ENCODE peak calls at places on chromosomes 4 and X, in six cellular contexts. A is H1, Y is GM12878, P is HepG2, M is K562, B is IMR-90. F is an unnamed sample.

GRCh38 chrX:1462596-1463251 is 10.0 kb upstream of the ASMTL start:
- DNase-seq in A (peak; percentile 26), M (no peak), P (no peak), B (peak; percentile 64), Y (no peak), F (no peak)

GRCh38 chr4:56240554-56241190 is 146.6 kb downstream of the AASDH start:
- DNase-seq in Y (no peak), P (peak; percentile 55), B (no peak), M (no peak), A (no peak), F (peak; percentile 68)

GRCh38 chr4:114378306-114378903 is 220.2 kb upstream of the UGT8 start:
- DNase-seq in P (no peak), A (no peak), B (peak; percentile 65), Y (no peak), M (no peak), F (peak; percentile 32)

GRCh38 chr4:170990989-170991589 is 822.1 kb upstream of the GALNTL6 start:
- DNase-seq in M (no peak), A (peak; percentile 55), P (peak; percentile 23), B (no peak), Y (no peak), F (peak; percentile 17)

GRCh38 chr4:36786519-36786918 is 458.0 kb upstream of the NWD2 start:
- DNase-seq in B (no peak), M (no peak), Y (no peak), A (no peak), P (no peak), F (no peak)

GRCh38 chr4:165385124-165385523 is 6.3 kb downstream of the CPE start:
- DNase-seq in P (no peak), M (no peak), A (no peak), Y (no peak), B (no peak), F (no peak)

GRCh38 chrX:53882331-53882730 is 161.9 kb downstream of the PHF8 start:
- DNase-seq in A (no peak), Y (no peak), B (peak; percentile 76), P (peak; percentile 86), M (no peak), F (no peak)

GRCh38 chrX:119887721-119888425 is 7.8 kb upstream of the AKAP14 start:
- DNase-seq in M (peak; percentile 66), P (peak; percentile 54), Y (no peak), A (peak; percentile 82), B (peak; percentile 30), F (peak; percentile 86)

GRCh38 chr4:26003072-26003471 is 89.1 kb downstream of the SMIM20 start:
- DNase-seq in P (no peak), M (no peak), B (no peak), Y (no peak), A (no peak), F (no peak)

GRCh38 chr4:5018603-5019002 is 655 bp downstream of the CYTL1 start:
- DNase-seq in P (no peak), M (no peak), Y (no peak), B (no peak), A (no peak), F (peak; percentile 32)

GRCh38 chrX:130738638-130739195 is 164.3 kb downstream of the ENOX2 start:
- DNase-seq in P (no peak), M (no peak), A (peak; percentile 47), Y (no peak), B (no peak), F (no peak)

GRCh38 chr4:89836031-89836777 is 757 bp downstream of the SNCA start:
- DNase-seq in A (peak; percentile 65), B (no peak), P (no peak), Y (no peak), M (peak; percentile 12), F (peak; percentile 63)

GRCh38 chrX:124354648-124355047 is 8.3 kb downstream of the SH2D1A start:
- DNase-seq in B (no peak), Y (no peak), A (no peak), M (no peak), P (no peak), F (no peak)

GRCh38 chr4:81595287-81595686 is 123.6 kb upstream of the RASGEF1B start:
- DNase-seq in P (no peak), Y (no peak), A (no peak), M (no peak), B (no peak), F (no peak)

GRCh38 chr4:80138556-80139538 is 58.5 kb upstream of the PRDM8 start:
- DNase-seq in B (peak; percentile 82), Y (peak; percentile 12), P (no peak), M (no peak), A (no peak), F (no peak)

GRCh38 chrX:101550362-101550761 is at the start of gene ARMCX1:
- DNase-seq in A (peak; percentile 53), Y (no peak), B (peak; percentile 74), M (no peak), P (no peak), F (peak; percentile 74)
- TF ChIP-seq USF2 in A (peak; percentile 59), Y (no peak), B (peak; percentile 89), M (peak; percentile 42), P (no peak), F (no peak)

DNA sequence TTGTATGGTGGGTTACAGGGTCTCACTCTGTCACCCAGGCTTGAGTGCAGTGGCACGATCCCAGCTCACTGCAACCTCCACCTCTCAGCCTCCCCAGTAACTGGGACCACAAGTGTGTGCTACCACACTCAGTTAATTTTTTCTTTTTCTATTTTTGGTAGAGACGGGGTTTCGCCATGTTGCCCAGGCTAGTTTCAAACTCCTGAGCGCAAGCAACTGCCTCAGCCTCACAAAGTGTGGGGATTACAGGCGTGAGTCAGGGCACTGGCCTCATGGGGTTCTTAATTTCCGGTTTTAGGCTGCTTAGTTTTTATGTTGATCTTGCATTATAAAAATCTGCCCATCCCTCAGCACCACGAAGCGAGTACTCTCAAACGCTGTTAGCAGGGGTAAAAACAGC is 6.7 kb downstream of the BCAP31 start:
- DNase-seq in A (no peak), Y (no peak), M (no peak), B (no peak), P (no peak), F (no peak)
- H3K9ac ChIP-seq in A (no peak overlapping the region), Y (no peak overlapping the region), M (no peak overlapping the region), B (no peak overlapping the region), P (no peak overlapping the region), F (no peak overlapping the region)

DNA sequence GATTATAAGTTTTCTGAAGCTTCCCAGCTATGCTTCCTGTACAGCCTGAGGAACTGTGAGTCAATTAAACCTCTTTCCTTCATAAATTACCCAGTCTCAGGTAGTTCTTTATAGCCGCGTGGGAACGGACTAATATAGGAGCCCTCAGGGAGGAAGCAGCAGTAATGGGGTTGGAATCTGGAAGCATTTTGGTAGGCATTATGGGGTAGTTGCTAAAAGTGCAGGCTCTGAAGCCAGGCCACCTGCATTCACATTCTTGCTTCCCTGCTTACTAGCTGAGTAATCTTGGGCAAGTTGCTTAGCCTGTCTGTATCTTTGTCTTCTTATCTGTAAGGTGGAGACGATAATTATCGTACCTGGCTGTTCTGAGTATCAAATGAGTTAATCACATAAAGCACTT is 137.9 kb upstream of the NHS start:
- DNase-seq in Y (no peak), B (no peak), A (no peak), P (no peak), M (no peak), F (no peak)
- TF ChIP-seq USF2 in Y (no peak), B (no peak), A (no peak), P (no peak), M (no peak), F (no peak)

GRCh38 chrX:111086521-111087127 is 9.4 kb upstream of the PAK3 start:
- DNase-seq in P (no peak), Y (no peak), B (no peak), A (no peak), M (no peak), F (no peak)
- H3K9ac ChIP-seq in P (no peak overlapping the region), Y (no peak overlapping the region), B (no peak overlapping the region), A (no peak overlapping the region), M (no peak overlapping the region), F (no peak overlapping the region)

GRCh38 chr4:42070463-42070862 is 80.1 kb downstream of the SLC30A9 start:
- DNase-seq in M (no peak), P (no peak), B (no peak), A (no peak), Y (no peak), F (no peak)

GRCh38 chr4:42067264-42067663 is 76.9 kb downstream of the SLC30A9 start:
- DNase-seq in B (no peak), Y (no peak), M (no peak), P (no peak), A (no peak), F (no peak)

GRCh38 chr4:42066402-42066801 is 76.1 kb downstream of the SLC30A9 start:
- DNase-seq in P (no peak), Y (no peak), M (no peak), A (no peak), B (no peak), F (no peak)
- TF ChIP-seq USF2 in P (no peak), Y (no peak), M (no peak), A (no peak), B (no peak), F (no peak)

DNA sequence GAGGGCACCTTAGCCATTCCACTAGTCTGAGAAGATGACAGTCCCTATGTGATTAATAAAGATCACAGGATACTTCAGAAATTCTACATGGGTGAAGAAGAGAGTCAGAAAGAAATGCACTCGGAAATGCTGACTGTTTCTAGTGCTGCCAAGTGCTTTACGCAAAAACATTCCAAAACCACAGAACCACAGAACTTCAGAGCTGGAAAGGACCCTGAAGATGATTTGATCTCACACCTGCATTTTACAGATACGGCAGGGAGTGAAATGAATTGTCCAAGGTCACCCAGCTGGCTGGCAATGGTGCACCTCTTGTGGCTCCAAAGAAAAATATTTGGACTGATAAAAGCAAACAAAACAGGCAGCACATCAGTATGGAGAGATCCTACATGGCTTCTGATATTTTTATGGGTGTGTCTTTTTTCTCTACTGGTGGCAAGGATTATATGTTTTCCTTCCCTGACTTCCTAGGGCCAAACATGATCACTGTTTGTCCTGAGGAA is 115.9 kb downstream of the MAML3 start:
- DNase-seq in Y (no peak), A (no peak), B (peak; percentile 71), M (no peak), P (peak; percentile 52), F (no peak)
- H3K9ac ChIP-seq in Y (no peak overlapping the region), A (no peak overlapping the region), B (no peak overlapping the region), M (no peak overlapping the region), P (no peak overlapping the region), F (peak overlapping the region; percentile 73)